ENCODE peak calls at places on chromosomes 4 and X, in six cellular contexts. Q is fibroblast of lung, V is heart left ventricle, E is thoracic aorta, D is lung, I is H9. O is an unnamed sample.

GRCh38 chr4:14920237-14920636 is 82.0 kb upstream of the CPEB2 start:
- DNase-seq in D (no peak), E (no peak), I (no peak), V (no peak), Q (no peak), O (no peak)

GRCh38 chr4:11842620-11843263 is 414.0 kb upstream of the HS3ST1 start:
- DNase-seq in E (no peak), Q (no peak), I (no peak), V (no peak), D (no peak), O (no peak)

GRCh38 chrX:53156207-53156596 is 62.3 kb downstream of the KANTR start:
- DNase-seq in D (no peak), V (no peak), Q (no peak), I (no peak), E (no peak), O (no peak)

GRCh38 chr4:138953962-138954371 is 61.6 kb upstream of the NOCT start:
- DNase-seq in D (no peak), Q (peak; percentile 98), I (no peak), E (no peak), V (no peak), O (peak; percentile 51)

GRCh38 chr4:121164291-121164690 is at the start of gene TNIP3:
- DNase-seq in D (no peak), Q (peak; percentile 65), I (no peak), E (no peak), V (no peak), O (no peak)

GRCh38 chr4:75099321-75099720 is 166.4 kb downstream of the PARM1 start:
- DNase-seq in I (no peak), Q (no peak), V (no peak), D (no peak), E (no peak), O (no peak)

GRCh38 chr4:6504900-6505496 is 32.6 kb upstream of the PPP2R2C start:
- DNase-seq in E (no peak), V (no peak), Q (no peak), D (no peak), I (no peak), O (no peak)

GRCh38 chrX:74420194-74421035 is 878 bp upstream of the SLC16A2 start:
- DNase-seq in Q (peak; percentile 70), V (peak; percentile 77), E (peak; percentile 4), D (peak; percentile 46), I (peak; percentile 76), O (peak; percentile 92)

GRCh38 chrX:46573331-46573895 is at the start of gene CHST7:
- DNase-seq in D (peak; percentile 36), E (peak; percentile 6), V (peak; percentile 83), I (peak; percentile 78), Q (peak; percentile 75), O (peak; percentile 60)

GRCh38 chr4:29081230-29081955 is 1638.8 kb upstream of the PCDH7 start:
- DNase-seq in D (no peak), E (no peak), I (no peak), Q (peak; percentile 1), V (no peak), O (no peak)

GRCh38 chr4:2084316-2084715 is 25.2 kb downstream of the NAT8L start:
- DNase-seq in Q (no peak), V (no peak), D (no peak), I (no peak), E (no peak), O (no peak)

GRCh38 chr4:164601653-164602052 is 152.3 kb upstream of the SMIM31 start:
- DNase-seq in V (no peak), D (no peak), I (no peak), E (no peak), Q (no peak), O (no peak)

GRCh38 chr4:164596927-164597326 is 157.0 kb upstream of the SMIM31 start:
- DNase-seq in I (no peak), Q (no peak), V (no peak), E (no peak), D (no peak), O (no peak)

GRCh38 chr4:164596318-164596878 is 157.5 kb upstream of the SMIM31 start:
- DNase-seq in E (no peak), D (no peak), Q (no peak), I (no peak), V (no peak), O (no peak)

DNA sequence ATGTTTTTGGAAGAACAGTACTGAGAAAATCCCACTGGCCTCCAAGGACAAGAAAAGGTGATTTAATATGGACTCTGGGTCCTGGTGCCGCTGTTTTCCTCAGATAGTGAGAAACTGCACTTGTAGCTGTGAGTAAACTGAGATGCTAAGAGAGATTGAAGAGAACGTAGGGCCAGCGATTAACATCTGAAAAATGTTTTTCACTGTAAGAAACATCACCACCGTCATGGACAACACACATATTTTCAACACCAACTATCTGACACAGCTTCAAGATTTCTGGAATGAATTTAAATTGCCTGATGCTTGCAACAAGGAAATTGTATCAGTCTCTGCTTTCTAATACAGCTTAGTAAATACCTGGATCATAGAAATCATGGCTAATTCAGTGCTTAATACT is 158.2 kb upstream of the SMIM31 start:
- DNase-seq in I (no peak), E (no peak), V (no peak), D (no peak), Q (no peak), O (no peak)
- H3K27me3 ChIP-seq in I (no peaks in the 10 kb centered on the region), E (no peaks in the 10 kb centered on the region), V (no peaks in the 10 kb centered on the region), D (no peaks in the 10 kb centered on the region), Q (no peaks in the 10 kb centered on the region), O (no peaks in the 10 kb centered on the region)

DNA sequence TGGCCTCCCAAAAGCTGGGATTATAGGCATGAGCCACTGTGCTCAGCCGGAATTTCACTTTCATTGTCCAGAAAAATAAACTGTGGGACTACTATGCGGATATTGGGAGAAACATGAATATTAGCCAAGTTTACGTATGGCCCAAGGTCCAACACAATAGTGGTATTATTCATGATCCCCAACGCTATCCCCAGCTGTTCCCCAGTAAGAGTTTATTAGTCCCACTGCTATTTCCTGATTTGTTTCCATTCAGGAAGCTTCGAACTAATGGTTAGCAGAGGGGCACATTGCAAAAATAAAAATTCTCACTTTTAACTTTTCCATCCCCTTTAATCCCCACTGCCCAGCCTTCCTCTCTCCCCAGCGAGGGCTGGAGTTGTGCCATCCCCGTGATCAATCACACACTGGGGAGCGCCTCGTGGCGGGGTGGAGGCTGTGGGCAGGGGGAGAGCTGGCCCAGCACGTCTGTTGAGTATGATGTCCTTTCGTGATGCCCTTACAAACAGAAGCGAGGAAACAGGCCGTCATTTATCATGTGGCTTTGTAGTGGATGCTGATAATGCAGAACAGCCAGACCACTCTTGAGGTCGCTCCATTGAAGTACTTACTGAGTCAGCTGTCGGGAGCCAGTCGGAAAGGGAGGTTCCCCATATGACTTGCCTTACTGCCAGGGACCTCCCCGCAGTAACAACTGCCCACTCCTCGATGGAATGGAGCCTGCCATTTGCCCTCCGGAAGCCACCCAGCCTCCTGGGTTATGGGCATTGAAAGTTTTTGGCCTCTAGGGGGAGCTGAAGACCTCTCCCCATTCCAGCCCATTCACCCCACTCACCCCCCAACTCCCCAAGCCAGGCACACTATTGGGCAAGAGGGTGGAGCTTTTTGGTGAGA is 117.0 kb downstream of the KDR start:
- DNase-seq in D (no peak), E (no peak), V (no peak), Q (no peak), I (peak; percentile 52), O (no peak)
- TF ChIP-seq CTCF in D (no peak), E (peak; percentile 11), V (peak; percentile 27), Q (peak; percentile 32), I (peak; percentile 72), O (no peak)

GRCh38 chr4:76316131-76316530 is 9.6 kb downstream of the STBD1 start:
- DNase-seq in V (no peak), I (no peak), D (no peak), E (no peak), Q (no peak), O (no peak)
- H3K4me1 ChIP-seq in V (no peaks in the 10 kb centered on the region), I (no peaks in the 10 kb centered on the region), D (no peaks in the 10 kb centered on the region), E (no peaks in the 10 kb centered on the region), Q (peaks cover 2% of the 10 kb centered on the region), O (no peaks in the 10 kb centered on the region)

DNA sequence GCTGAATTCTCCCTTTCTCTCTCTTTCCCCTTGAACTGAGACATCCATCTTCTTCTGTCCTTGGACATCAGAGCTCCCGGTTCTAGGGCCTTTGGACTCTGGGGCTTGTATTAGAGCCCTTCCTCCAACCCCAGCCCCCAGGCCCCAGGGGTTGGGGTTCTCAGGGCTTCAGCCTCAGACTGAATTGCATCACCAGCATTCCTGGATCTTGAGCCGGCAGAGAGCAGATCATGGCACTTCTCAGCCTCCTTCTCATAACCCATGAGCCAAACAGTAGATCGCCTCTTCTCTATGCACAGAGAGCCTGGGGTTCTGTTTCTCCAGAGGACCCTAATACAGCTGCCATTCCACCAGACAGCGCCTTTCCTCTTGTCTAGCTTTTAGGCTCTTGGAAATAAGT is 25.4 kb upstream of the CLDN24 start:
- DNase-seq in Q (peak; percentile 44), D (no peak), V (no peak), I (no peak), E (no peak), O (no peak)
- H3K27me3 ChIP-seq in Q (no peaks in the 10 kb centered on the region), D (no peaks in the 10 kb centered on the region), V (no peaks in the 10 kb centered on the region), I (no peaks in the 10 kb centered on the region), E (no peaks in the 10 kb centered on the region), O (no peaks in the 10 kb centered on the region)

GRCh38 chr4:128787509-128788311 is 21.8 kb upstream of the JADE1 start:
- DNase-seq in Q (peak; percentile 50), I (no peak), E (no peak), D (no peak), V (no peak), O (no peak)

GRCh38 chr4:128782875-128783614 is 26.5 kb upstream of the JADE1 start:
- DNase-seq in I (no peak), V (no peak), D (no peak), E (no peak), Q (peak; percentile 79), O (peak; percentile 74)

GRCh38 chr4:128780688-128781087 is 28.8 kb upstream of the JADE1 start:
- DNase-seq in Q (no peak), I (no peak), E (no peak), D (no peak), V (no peak), O (no peak)

GRCh38 chr4:128776794-128777216 is 32.7 kb upstream of the JADE1 start:
- DNase-seq in E (peak; percentile 40), D (peak; percentile 89), Q (peak; percentile 98), V (peak; percentile 82), I (no peak), O (peak; percentile 75)

DNA sequence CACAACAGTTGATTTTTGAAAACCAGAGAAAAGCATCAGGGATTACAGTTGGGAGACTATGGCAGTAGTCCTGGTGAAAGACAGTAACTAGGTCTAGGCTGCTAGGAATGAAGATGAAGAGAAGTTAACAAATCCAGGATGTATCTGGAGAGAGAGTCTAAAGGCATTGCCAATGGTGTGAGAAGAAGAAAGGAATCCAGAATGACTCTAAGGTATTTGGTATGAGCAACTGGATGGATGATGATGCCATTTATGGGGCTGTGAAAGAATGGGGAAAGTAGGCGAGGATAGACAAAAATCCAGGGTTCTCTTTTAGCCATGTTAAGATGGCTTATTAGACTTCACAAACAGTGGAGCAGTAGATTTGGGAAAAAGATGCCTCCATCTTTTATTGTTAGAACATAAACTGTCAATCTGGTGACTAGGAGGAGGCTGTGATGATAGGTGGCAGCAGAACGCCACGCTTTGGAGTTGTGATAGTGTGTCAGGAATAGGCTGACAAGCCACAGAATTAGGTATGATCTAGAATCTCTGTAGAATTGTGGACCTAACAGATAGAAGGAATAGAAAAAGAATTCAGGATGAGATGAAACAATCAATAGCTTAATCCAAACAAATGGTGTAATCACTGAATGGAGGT is 27.3 kb upstream of the JADE1 start:
- DNase-seq in E (no peak), I (no peak), Q (peak; percentile 61), D (no peak), V (peak; percentile 56), O (no peak)
- TF ChIP-seq CTCF in E (no peak), I (peak; percentile 63), Q (no peak), D (peak; percentile 6), V (peak; percentile 51), O (peak; percentile 36)

O was measured in tibial artery.